ENCODE peak calls at places on chromosomes 16 and 17, in ten cellular contexts. N is spleen, G is suprapubic skin, W is HCT116, U is HL-60, D is GM23338, Y is upper lobe of left lung, Q is GM12891, C is prostate gland, L is H1. P is an unnamed sample.

GRCh38 chr16:52383640-52384292 is 163.2 kb downstream of the TOX3 start:
- DNase-seq in D (no peak), U (no peak), N (no peak), C (no peak), G (no peak), W (no peak), Y (no peak), Q (no peak), L (no peak), P (no peak)

GRCh38 chr16:49621240-49622083 is 234.4 kb downstream of the ZNF423 start:
- DNase-seq in N (peak; percentile 49), D (no peak), Y (no peak), U (no peak), W (no peak), G (no peak), C (no peak), Q (no peak), L (no peak), P (no peak)

GRCh38 chr16:70804729-70805169 is 3.8 kb upstream of the VAC14 start:
- DNase-seq in L (no peak), D (no peak), Q (no peak), C (no peak), G (no peak), U (no peak), Y (no peak), N (no peak), W (no peak), P (no peak)

GRCh38 chr17:79400989-79401703 is 209.7 kb downstream of the RBFOX3 start:
- DNase-seq in U (peak; percentile 57), Y (peak; percentile 70), Q (peak; percentile 89), C (peak; percentile 52), N (peak; percentile 91), D (peak; percentile 80), L (peak; percentile 47), W (peak; percentile 44), G (no peak), P (no peak)

GRCh38 chr16:74216319-74216718 is 80.3 kb upstream of the PSMD7 start:
- DNase-seq in N (no peak), G (no peak), C (no peak), L (no peak), Y (no peak), W (no peak), D (no peak), Q (no peak), U (no peak), P (no peak)

GRCh38 chr17:77491921-77492445 is 351.2 kb downstream of the SEC14L1 start:
- DNase-seq in C (no peak), D (no peak), Y (no peak), L (no peak), U (no peak), G (peak; percentile 62), N (peak; percentile 84), Q (peak; percentile 59), W (no peak), P (no peak)

GRCh38 chr16:84086996-84087395 is 29.7 kb downstream of the MBTPS1 start:
- DNase-seq in G (no peak), Y (no peak), W (no peak), U (no peak), Q (no peak), L (no peak), D (no peak), N (no peak), C (no peak), P (no peak)

GRCh38 chr17:37505333-37505732 is 15.6 kb downstream of the DUSP14 start:
- DNase-seq in N (no peak), W (no peak), L (no peak), D (no peak), Q (no peak), U (no peak), C (no peak), Y (no peak), G (no peak), P (no peak)

GRCh38 chr17:73645050-73645871 is 1.0 kb upstream of the SDK2 start:
- DNase-seq in C (peak; percentile 69), G (no peak), Y (no peak), D (peak; percentile 75), L (no peak), U (peak; percentile 12), Q (no peak), N (peak; percentile 91), W (no peak), P (no peak)

DNA sequence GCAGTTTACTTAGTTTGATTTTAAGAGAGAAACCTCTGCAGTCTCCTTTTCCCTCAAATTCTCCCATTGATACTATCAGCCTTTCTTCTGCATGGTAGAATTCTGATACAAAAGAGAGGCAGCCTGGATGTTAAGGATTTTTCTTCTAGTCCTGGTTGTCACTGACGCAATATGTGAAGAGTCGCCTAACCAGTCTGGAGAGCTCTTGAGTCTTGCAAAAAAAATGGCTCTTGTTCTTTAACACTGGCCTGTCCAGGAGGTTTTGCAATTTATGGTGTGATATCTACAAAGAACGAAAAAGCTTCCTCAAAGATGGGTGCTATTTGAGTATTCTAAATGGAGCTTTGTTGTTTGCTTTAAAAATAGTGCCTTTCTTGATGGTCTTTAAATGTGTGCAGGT is 28.9 kb downstream of the COX10 start:
- DNase-seq in Y (peak; percentile 35), C (peak; percentile 43), G (no peak), U (no peak), D (peak; percentile 21), W (no peak), Q (no peak), N (no peak), L (no peak), P (no peak)
- TF ChIP-seq POLR2AphosphoS5 in Y (no peak), C (peak; percentile 65), G (no peak), U (no peak), D (no peak), W (no peak), Q (no peak), N (no peak), L (no peak), P (no peak)

GRCh38 chr16:72794986-72795385 is 252.9 kb downstream of the ZFHX3 start:
- DNase-seq in G (no peak), C (no peak), D (no peak), Q (no peak), U (no peak), W (no peak), Y (no peak), L (no peak), N (peak; percentile 61), P (no peak)

GRCh38 chr16:72796222-72796621 is 251.7 kb downstream of the ZFHX3 start:
- DNase-seq in D (no peak), Q (no peak), N (no peak), L (no peak), Y (no peak), W (no peak), U (no peak), G (no peak), C (no peak), P (no peak)

GRCh38 chr16:72800524-72800923 is 247.4 kb downstream of the ZFHX3 start:
- DNase-seq in U (no peak), Q (no peak), W (no peak), L (no peak), Y (no peak), G (no peak), N (no peak), D (no peak), C (no peak), P (no peak)

GRCh38 chr16:72798212-72798611 is 249.7 kb downstream of the ZFHX3 start:
- DNase-seq in Q (no peak), D (no peak), N (no peak), U (no peak), Y (no peak), C (no peak), W (no peak), G (no peak), L (no peak), P (no peak)

GRCh38 chr16:72797606-72798005 is 250.3 kb downstream of the ZFHX3 start:
- DNase-seq in N (no peak), G (no peak), D (no peak), U (no peak), W (no peak), C (no peak), Y (peak; percentile 37), L (no peak), Q (no peak), P (no peak)
- TF ChIP-seq POLR2AphosphoS5 in N (no peak), G (no peak), D (no peak), U (no peak), W (no peak), C (no peak), Y (no peak), L (no peak), Q (no peak), P (no peak)

DNA sequence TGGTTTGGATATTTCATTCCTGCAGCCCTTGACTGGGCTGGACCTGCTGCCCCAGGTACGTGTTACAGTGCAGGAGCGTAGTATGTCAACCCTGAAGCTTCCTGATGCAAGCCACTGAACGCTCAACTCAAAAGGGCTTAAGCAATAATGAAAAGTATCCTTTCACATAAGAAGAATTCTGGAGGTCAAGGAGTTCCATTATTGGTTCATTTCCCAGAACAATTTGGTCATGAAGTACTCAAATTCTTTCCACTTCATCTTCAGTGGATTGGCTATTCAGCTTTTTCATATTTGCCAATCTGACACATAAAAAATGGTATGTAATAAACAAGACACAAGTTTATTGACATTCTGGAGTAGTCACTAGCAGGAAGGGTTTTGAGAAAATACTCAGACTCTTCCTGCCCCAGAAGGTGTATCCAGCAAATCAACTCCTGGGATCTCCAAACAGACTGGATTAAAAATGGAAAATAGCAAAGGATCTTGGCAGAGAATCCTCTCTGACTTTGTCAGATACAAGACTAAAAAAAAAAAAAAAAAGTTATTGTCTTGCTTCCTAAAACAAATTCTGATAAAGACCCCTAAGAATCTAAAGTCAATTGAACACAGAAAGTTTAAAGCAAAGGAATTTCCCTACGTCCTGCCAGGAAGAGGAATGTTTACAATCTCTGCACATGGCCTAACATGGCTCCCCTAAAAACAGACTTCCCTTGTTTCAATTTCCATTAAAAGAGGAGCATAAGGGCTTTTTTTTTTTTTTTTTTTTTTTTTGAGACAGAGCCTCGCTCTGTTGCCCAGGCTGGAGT is 37.5 kb upstream of the WSB1 start:
- DNase-seq in G (no peak), N (no peak), L (no peak), Y (peak; percentile 78), W (no peak), C (no peak), D (no peak), Q (no peak), U (no peak), P (no peak)
- TF ChIP-seq POLR2AphosphoS5 in G (no peak), N (no peak), L (no peak), Y (peak; percentile 52), W (no peak), C (peak; percentile 29), D (no peak), Q (no peak), U (no peak), P (no peak)

GRCh38 chr17:31807846-31808245 is 51.2 kb downstream of the COPRS start:
- DNase-seq in C (no peak), W (no peak), U (no peak), G (no peak), D (no peak), Y (no peak), N (no peak), Q (no peak), L (no peak), P (no peak)

GRCh38 chr17:31811021-31811565 is 48.0 kb downstream of the COPRS start:
- DNase-seq in Q (no peak), C (no peak), N (no peak), G (no peak), Y (no peak), D (no peak), W (no peak), L (no peak), U (no peak), P (no peak)

GRCh38 chr17:31803494-31804213 is 55.4 kb downstream of the COPRS start:
- DNase-seq in Q (no peak), G (no peak), N (no peak), D (no peak), W (no peak), U (peak; percentile 10), C (no peak), Y (no peak), L (no peak), P (no peak)

GRCh38 chr17:31808521-31808920 is 50.5 kb downstream of the COPRS start:
- DNase-seq in C (no peak), U (no peak), N (no peak), L (no peak), Y (no peak), G (no peak), Q (no peak), D (no peak), W (no peak), P (no peak)
- TF ChIP-seq POLR2AphosphoS5 in C (no peak), U (no peak), N (no peak), L (no peak), Y (no peak), G (no peak), Q (no peak), D (no peak), W (no peak), P (no peak)